ENCODE peak calls at places on chromosomes 6 and 20, in seven cellular contexts. O, M, R, G, Q, B and U are unnamed samples.

GRCh38 chr6:108942556-108943492 is 94.6 kb downstream of the ARMC2 start:
- DNase-seq in M (no peak), Q (no peak), G (no peak), O (no peak), B (no peak), R (peak; percentile 51), U (no peak)

GRCh38 chr6:144746902-144747469 is 461.9 kb downstream of the UTRN start:
- DNase-seq in B (no peak), O (no peak), R (no peak), M (no peak), Q (no peak), G (no peak), U (no peak)

GRCh38 chr6:32081676-32082075 is 27.5 kb downstream of the TNXB start:
- DNase-seq in M (no peak), G (no peak), Q (no peak), R (no peak), O (no peak), B (no peak), U (no peak)

GRCh38 chr6:150711584-150712501 is 112.2 kb downstream of the PLEKHG1 start:
- DNase-seq in O (no peak), G (no peak), B (no peak), R (no peak), Q (no peak), M (no peak), U (no peak)

GRCh38 chr20:32855387-32855786 is 3.3 kb upstream of the EFCAB8 start:
- DNase-seq in Q (no peak), O (no peak), B (no peak), M (no peak), G (no peak), R (no peak), U (no peak)

GRCh38 chr6:46325561-46326525 is 155.1 kb upstream of the ENPP5 start:
- DNase-seq in Q (no peak), M (no peak), O (no peak), G (no peak), B (no peak), R (no peak), U (no peak)

GRCh38 chr6:38179300-38179699 is 359.8 kb downstream of the ZFAND3 start:
- DNase-seq in O (no peak), G (no peak), Q (no peak), M (no peak), B (no peak), R (no peak), U (no peak)

GRCh38 chr6:44004625-44005506 is 122.4 kb downstream of the MRPL14 start:
- DNase-seq in G (no peak), R (peak; percentile 71), Q (no peak), O (no peak), M (no peak), B (no peak), U (peak; percentile 42)

GRCh38 chr6:116015560-116015959 is 45.1 kb downstream of the FRK start:
- DNase-seq in B (no peak), M (no peak), Q (no peak), O (no peak), G (no peak), R (no peak), U (no peak)

GRCh38 chr20:17614812-17615644 is 45.2 kb downstream of the DSTN start:
- DNase-seq in B (no peak), Q (no peak), G (no peak), M (no peak), R (peak; percentile 13), O (no peak), U (no peak)

GRCh38 chr20:53918949-53919361 is 151.4 kb downstream of the BCAS1 start:
- DNase-seq in B (no peak), O (peak; percentile 72), R (peak; percentile 52), Q (peak; percentile 57), M (no peak), G (no peak), U (no peak)

GRCh38 chr6:11242709-11243108 is 10.2 kb upstream of the NEDD9 start:
- DNase-seq in B (no peak), R (no peak), Q (no peak), M (no peak), G (no peak), O (no peak), U (no peak)

GRCh38 chr6:73308712-73309533 is 45.2 kb downstream of the DPPA5 start:
- DNase-seq in B (peak; percentile 21), R (no peak), M (no peak), O (no peak), Q (peak; percentile 57), G (no peak), U (no peak)

GRCh38 chr6:111150577-111150976 is 63.3 kb downstream of the SLC16A10 start:
- DNase-seq in G (no peak), B (no peak), R (no peak), O (no peak), Q (no peak), M (no peak), U (no peak)

GRCh38 chr20:52481443-52481842 is 289.9 kb upstream of the ZFP64 start:
- DNase-seq in M (no peak), G (no peak), R (peak; percentile 59), O (no peak), Q (no peak), B (no peak), U (no peak)

GRCh38 chr20:7003598-7003997 is 236.1 kb downstream of the BMP2 start:
- DNase-seq in R (no peak), M (no peak), G (no peak), O (no peak), B (no peak), Q (no peak), U (no peak)

GRCh38 chr6:44342489-44342888 is at the start of gene SPATS1:
- DNase-seq in O (no peak), B (no peak), R (peak; percentile 83), M (no peak), G (no peak), Q (no peak), U (no peak)

DNA sequence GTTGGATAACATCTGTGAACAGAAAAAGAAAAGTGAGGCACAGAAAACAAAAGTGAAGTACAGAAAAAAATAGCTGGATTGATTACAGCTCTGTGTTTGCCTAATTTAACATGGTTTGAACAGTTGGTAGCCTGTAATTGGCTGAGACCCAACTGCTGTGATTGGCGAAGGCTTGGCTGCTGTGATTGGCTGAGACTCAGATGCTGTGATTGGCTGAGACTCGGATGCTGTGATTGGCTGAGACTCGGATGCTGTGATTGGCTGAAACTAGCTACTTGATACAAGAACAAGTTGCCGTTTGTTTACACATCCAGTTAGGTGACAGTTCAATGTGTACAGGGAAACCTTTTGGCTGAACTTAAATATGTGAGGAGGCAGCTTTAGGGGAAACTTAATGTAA is 223.3 kb upstream of the FOXA2 start:
- DNase-seq in R (peak; percentile 8), M (no peak), O (no peak), Q (no peak), G (no peak), B (peak; percentile 40), U (no peak)
- TF ChIP-seq JUND in R (no peak), M (no peak), O (no peak), Q (no peak), G (no peak), B (no peak), U (no peak)

DNA sequence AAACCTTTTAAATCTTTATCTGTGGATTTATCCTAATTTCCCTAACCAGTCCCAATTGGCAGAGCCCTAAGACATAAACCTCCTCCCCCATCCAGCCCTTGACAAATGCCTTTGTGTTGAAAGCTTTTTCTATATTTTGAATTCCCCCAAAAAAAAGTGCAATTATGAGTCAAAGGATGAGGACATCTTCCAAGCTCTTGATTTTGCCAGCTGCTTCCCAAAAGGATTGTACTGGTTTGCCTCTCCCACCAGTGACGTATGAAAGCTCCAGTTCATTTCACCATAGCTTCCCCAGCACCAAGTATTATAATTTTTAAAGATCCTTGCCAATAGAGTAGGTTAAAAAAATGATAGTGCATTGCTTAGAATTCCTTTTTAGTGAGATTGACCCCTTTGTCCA is 39.0 kb downstream of the SIRPA start:
- DNase-seq in O (no peak), Q (no peak), B (no peak), G (no peak), M (no peak), R (no peak), U (no peak)
- TF ChIP-seq JUND in O (no peak), Q (no peak), B (no peak), G (no peak), M (no peak), R (no peak), U (no peak)

GRCh38 chr20:37596890-37597539 is 69.3 kb upstream of the BLCAP start:
- DNase-seq in G (no peak), R (no peak), Q (no peak), O (no peak), M (no peak), B (no peak), U (no peak)

GRCh38 chr20:37598101-37598530 is 70.4 kb upstream of the BLCAP start:
- DNase-seq in O (peak; percentile 7), B (no peak), M (no peak), G (no peak), Q (no peak), R (peak; percentile 76), U (no peak)

GRCh38 chr20:37596168-37596567 is 68.5 kb upstream of the BLCAP start:
- DNase-seq in M (no peak), O (no peak), G (no peak), B (no peak), Q (no peak), R (no peak), U (no peak)

GRCh38 chr20:37600486-37600885 is 72.8 kb upstream of the BLCAP start:
- DNase-seq in O (no peak), R (no peak), M (no peak), B (no peak), G (no peak), Q (no peak), U (no peak)

DNA sequence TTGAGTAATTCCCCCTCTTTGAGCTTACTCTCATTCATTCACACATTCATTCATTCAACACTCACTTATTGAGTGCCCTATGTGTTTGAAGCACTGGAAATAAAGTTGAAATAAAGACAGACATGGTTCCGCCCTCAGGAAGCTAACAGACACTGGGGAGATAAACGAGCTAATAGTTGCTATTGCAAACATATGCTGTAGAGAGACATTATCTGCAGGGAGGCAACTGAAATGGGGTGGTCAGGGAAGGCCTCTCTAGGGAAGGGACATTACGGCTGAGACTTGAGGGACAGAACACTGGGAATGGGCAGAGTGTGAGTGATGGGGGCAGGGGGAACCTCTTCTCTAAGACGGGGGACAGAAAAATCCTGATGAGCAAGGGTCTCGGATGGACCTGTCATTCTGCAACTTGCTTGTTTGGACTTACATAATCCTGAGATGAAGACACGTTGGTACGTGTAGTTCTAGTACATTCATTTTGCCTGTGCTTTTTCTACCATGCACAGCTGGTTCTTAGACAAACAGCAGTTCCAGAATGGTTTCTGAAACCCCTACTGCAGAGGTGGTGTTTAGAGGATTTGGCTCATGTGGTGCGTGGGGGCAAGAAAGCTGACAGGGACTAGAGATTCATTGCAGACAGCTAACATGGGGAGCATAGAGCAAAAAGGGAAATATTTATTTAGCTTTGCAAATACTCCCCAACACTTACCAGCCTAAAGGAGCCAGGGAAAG is 71.1 kb upstream of the BLCAP start:
- DNase-seq in B (no peak), O (no peak), M (no peak), Q (no peak), G (no peak), R (peak; percentile 52), U (no peak)
- TF ChIP-seq JUND in B (no peak), O (no peak), M (no peak), Q (no peak), G (no peak), R (no peak), U (no peak)

DNA sequence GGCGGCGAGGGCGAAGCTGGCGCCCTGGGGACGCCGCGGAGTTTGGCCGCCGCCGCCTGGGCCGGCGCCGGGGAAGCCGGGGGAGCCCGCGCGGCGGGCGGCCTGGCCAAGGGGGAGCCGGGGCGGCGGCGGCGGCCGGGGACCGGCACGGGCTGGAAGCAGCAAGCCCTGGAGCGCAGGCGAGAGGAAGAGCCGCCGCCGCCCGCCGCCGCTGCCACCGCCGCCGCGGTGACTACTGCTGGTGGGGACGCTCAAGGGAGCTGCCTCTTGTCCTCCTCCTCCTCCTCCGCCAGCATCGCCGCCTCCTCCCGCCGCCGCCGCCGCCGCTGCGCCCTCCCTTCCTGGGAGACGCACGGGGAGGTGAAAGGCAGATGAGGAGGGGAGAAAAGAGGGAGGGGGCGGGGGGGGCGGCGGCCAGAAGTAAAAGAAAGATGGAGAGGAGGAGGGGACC is 975 bp downstream of the PDE10A start:
- DNase-seq in B (no peak), M (no peak), G (no peak), O (no peak), Q (no peak), R (peak; percentile 70), U (no peak)
- TF ChIP-seq JUND in B (no peak), M (no peak), G (no peak), O (no peak), Q (no peak), R (no peak), U (no peak)